ENCODE peak calls at places on chromosomes 4 and X, in seven cellular contexts. One of them, this sample, is unnamed.

GRCh38 chrX:69795702-69796101 is 179.8 kb downstream of the EDA start:
- DNase-seq in tibial nerve: no peak
- DNase-seq in adrenal gland: no peak
- DNase-seq in cardiac muscle cell: no peak
- DNase-seq in breast epithelium: no peak
- DNase-seq in heart left ventricle: no peak
- DNase-seq in foreskin keratinocyte: no peak
- DNase-seq in this sample: no peak

GRCh38 chr4:22514001-22514400 is 1.9 kb downstream of the ADGRA3 start:
- DNase-seq in tibial nerve: no peak
- DNase-seq in adrenal gland: no peak
- DNase-seq in cardiac muscle cell: peak
- DNase-seq in breast epithelium: no peak
- DNase-seq in heart left ventricle: no peak
- DNase-seq in foreskin keratinocyte: peak
- DNase-seq in this sample: no peak

GRCh38 chr4:178963646-178964045 is 1521.4 kb upstream of the AGA start:
- DNase-seq in tibial nerve: no peak
- DNase-seq in adrenal gland: no peak
- DNase-seq in cardiac muscle cell: no peak
- DNase-seq in breast epithelium: no peak
- DNase-seq in heart left ventricle: no peak
- DNase-seq in foreskin keratinocyte: no peak
- DNase-seq in this sample: no peak

GRCh38 chrX:150455220-150455618 is 92.1 kb downstream of the MAMLD1 start:
- DNase-seq in tibial nerve: no peak
- DNase-seq in adrenal gland: no peak
- DNase-seq in cardiac muscle cell: no peak
- DNase-seq in breast epithelium: no peak
- DNase-seq in heart left ventricle: no peak
- DNase-seq in foreskin keratinocyte: no peak
- DNase-seq in this sample: no peak

GRCh38 chr4:181745933-181746627 is 497.1 kb upstream of the TENM3 start:
- DNase-seq in tibial nerve: no peak
- DNase-seq in adrenal gland: no peak
- DNase-seq in cardiac muscle cell: no peak
- DNase-seq in breast epithelium: no peak
- DNase-seq in heart left ventricle: no peak
- DNase-seq in foreskin keratinocyte: no peak
- DNase-seq in this sample: no peak

GRCh38 chr4:168484626-168485025 is 4.3 kb upstream of the DDX60L start:
- DNase-seq in tibial nerve: no peak
- DNase-seq in adrenal gland: no peak
- DNase-seq in cardiac muscle cell: peak
- DNase-seq in breast epithelium: no peak
- DNase-seq in heart left ventricle: no peak
- DNase-seq in foreskin keratinocyte: peak
- DNase-seq in this sample: no peak

GRCh38 chr4:22515888-22516541 is at the start of gene ADGRA3:
- DNase-seq in tibial nerve: peak
- DNase-seq in adrenal gland: peak
- DNase-seq in cardiac muscle cell: peak
- DNase-seq in breast epithelium: peak
- DNase-seq in heart left ventricle: peak
- DNase-seq in foreskin keratinocyte: peak
- DNase-seq in this sample: peak

GRCh38 chr4:185754961-185755360 is 57.0 kb downstream of the SORBS2 start:
- DNase-seq in tibial nerve: no peak
- DNase-seq in adrenal gland: peak
- DNase-seq in cardiac muscle cell: no peak
- DNase-seq in breast epithelium: no peak
- DNase-seq in heart left ventricle: peak
- DNase-seq in foreskin keratinocyte: no peak
- DNase-seq in this sample: no peak

GRCh38 chr4:184019667-184020665 is 114.9 kb downstream of the STOX2 start:
- DNase-seq in tibial nerve: no peak
- DNase-seq in adrenal gland: no peak
- DNase-seq in cardiac muscle cell: no peak
- DNase-seq in breast epithelium: no peak
- DNase-seq in heart left ventricle: peak
- DNase-seq in foreskin keratinocyte: no peak
- DNase-seq in this sample: no peak

GRCh38 chr4:8192748-8193738 is 6.0 kb upstream of the SH3TC1 start:
- DNase-seq in tibial nerve: peak
- DNase-seq in adrenal gland: peak
- DNase-seq in cardiac muscle cell: peak
- DNase-seq in breast epithelium: no peak
- DNase-seq in heart left ventricle: peak
- DNase-seq in foreskin keratinocyte: peak
- DNase-seq in this sample: peak

GRCh38 chr4:163111588-163111987 is 55.1 kb downstream of the NAF1 start:
- DNase-seq in tibial nerve: no peak
- DNase-seq in adrenal gland: no peak
- DNase-seq in cardiac muscle cell: peak
- DNase-seq in breast epithelium: no peak
- DNase-seq in heart left ventricle: no peak
- DNase-seq in foreskin keratinocyte: no peak
- DNase-seq in this sample: no peak

GRCh38 chr4:86117781-86118302 is 242.0 kb downstream of the MAPK10 start:
- DNase-seq in tibial nerve: no peak
- DNase-seq in adrenal gland: peak
- DNase-seq in cardiac muscle cell: peak
- DNase-seq in breast epithelium: no peak
- DNase-seq in heart left ventricle: no peak
- DNase-seq in foreskin keratinocyte: peak
- DNase-seq in this sample: peak

GRCh38 chr4:41538887-41539498 is 1.0 kb downstream of the LIMCH1 start:
- DNase-seq in tibial nerve: no peak
- DNase-seq in adrenal gland: peak
- DNase-seq in cardiac muscle cell: no peak
- DNase-seq in breast epithelium: no peak
- DNase-seq in heart left ventricle: peak
- DNase-seq in foreskin keratinocyte: peak
- DNase-seq in this sample: peak

DNA sequence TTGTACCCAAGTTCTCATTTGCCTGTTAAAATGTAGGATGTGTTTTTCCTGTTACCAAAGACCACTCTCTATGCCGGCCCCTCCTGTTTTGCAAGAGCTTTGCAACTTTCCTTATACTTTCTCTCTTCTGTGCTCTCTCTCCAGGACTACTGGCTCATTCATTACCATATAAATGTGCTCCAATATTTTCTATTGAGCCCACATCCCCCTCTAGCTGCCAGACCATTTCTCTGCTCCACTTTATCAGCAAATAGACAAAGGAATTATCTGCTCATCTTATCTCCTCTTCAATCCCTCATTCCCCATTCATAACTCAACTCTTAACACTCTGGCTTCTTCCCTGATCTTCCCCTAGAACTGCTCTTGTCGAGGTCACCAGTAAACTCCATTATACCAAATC is 33.6 kb downstream of the RPGR start:
- DNase-seq in tibial nerve: no peak
- DNase-seq in adrenal gland: no peak
- DNase-seq in cardiac muscle cell: no peak
- DNase-seq in breast epithelium: no peak
- DNase-seq in heart left ventricle: no peak
- DNase-seq in foreskin keratinocyte: no peak
- DNase-seq in this sample: no peak
- TF ChIP-seq CTCF in tibial nerve: no peak
- TF ChIP-seq CTCF in adrenal gland: no peak
- TF ChIP-seq CTCF in cardiac muscle cell: peak
- TF ChIP-seq CTCF in breast epithelium: no peak
- TF ChIP-seq CTCF in heart left ventricle: no peak
- TF ChIP-seq CTCF in foreskin keratinocyte: peak
- TF ChIP-seq CTCF in this sample: no peak

DNA sequence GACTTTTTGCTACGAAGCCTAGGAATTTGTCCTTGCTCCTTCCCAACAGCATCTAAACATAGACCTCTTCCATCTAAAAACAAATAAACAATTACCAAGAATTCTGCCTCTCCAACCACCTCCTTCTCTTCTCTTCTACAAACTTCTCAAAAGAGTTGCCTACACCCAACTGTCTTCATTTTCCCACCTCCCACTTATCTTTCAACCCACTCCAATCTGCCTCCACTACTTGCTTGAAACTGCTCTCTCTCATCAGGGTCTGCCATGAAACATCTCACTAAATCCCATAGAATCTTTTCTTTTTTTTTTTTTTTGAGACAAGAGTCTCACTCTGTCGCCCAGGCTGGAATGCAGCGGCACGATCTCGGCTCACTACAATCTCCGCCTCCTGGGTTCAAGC is 902 bp upstream of the FGD1 start:
- DNase-seq in tibial nerve: no peak
- DNase-seq in adrenal gland: no peak
- DNase-seq in cardiac muscle cell: no peak
- DNase-seq in breast epithelium: no peak
- DNase-seq in heart left ventricle: no peak
- DNase-seq in foreskin keratinocyte: no peak
- DNase-seq in this sample: no peak
- H3K27ac ChIP-seq in tibial nerve: no peak
- H3K27ac ChIP-seq in adrenal gland: no peak
- H3K27ac ChIP-seq in cardiac muscle cell: no peak
- H3K27ac ChIP-seq in breast epithelium: peak
- H3K27ac ChIP-seq in heart left ventricle: peak
- H3K27ac ChIP-seq in foreskin keratinocyte: no peak
- H3K27ac ChIP-seq in this sample: no peak

DNA sequence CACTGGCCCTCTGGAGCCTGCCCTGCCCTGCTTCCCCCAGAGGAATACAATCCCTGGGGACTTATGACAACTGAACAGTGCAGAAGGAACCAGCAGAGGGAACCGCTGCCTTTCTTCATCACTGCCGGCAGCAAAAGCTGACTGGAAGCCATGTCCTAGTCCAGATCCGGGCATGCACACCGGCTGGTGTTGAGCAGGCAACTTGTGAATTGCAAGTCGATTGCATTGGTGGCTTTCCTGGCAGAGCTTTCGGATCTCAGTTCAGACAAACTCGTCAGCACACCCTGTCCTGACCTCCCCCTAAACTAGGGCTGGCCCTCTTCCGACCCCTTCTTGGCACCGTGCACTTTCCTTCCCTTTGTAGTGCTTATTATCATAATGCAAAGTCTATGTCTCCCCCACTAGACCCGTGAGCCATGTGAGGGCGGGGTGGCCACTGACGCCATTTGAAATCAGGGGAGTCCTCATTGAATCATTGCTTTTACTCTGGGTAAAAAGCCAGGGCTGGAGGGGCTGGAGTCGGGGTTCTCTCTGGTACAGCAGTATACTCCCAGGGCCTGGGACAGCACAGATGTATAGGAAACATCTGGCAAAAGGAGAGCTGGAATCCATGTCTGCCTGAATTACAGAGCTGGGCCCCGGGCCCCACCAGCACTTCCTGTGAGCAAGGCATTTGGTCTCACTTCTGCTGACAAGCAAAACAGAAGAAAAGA is 1.8 kb downstream of the ARHGAP4 start:
- DNase-seq in tibial nerve: no peak
- DNase-seq in adrenal gland: peak
- DNase-seq in cardiac muscle cell: peak
- DNase-seq in breast epithelium: no peak
- DNase-seq in heart left ventricle: peak
- DNase-seq in foreskin keratinocyte: no peak
- DNase-seq in this sample: no peak
- TF ChIP-seq CTCF in tibial nerve: peak
- TF ChIP-seq CTCF in adrenal gland: peak
- TF ChIP-seq CTCF in cardiac muscle cell: no peak
- TF ChIP-seq CTCF in breast epithelium: no peak
- TF ChIP-seq CTCF in heart left ventricle: peak
- TF ChIP-seq CTCF in foreskin keratinocyte: peak
- TF ChIP-seq CTCF in this sample: no peak

GRCh38 chr4:27121830-27122229 is 261.2 kb downstream of the STIM2 start:
- DNase-seq in tibial nerve: no peak
- DNase-seq in adrenal gland: no peak
- DNase-seq in cardiac muscle cell: no peak
- DNase-seq in breast epithelium: no peak
- DNase-seq in heart left ventricle: no peak
- DNase-seq in foreskin keratinocyte: no peak
- DNase-seq in this sample: no peak

GRCh38 chr4:27117453-27117852 is 256.8 kb downstream of the STIM2 start:
- DNase-seq in tibial nerve: no peak
- DNase-seq in adrenal gland: no peak
- DNase-seq in cardiac muscle cell: no peak
- DNase-seq in breast epithelium: peak
- DNase-seq in heart left ventricle: no peak
- DNase-seq in foreskin keratinocyte: no peak
- DNase-seq in this sample: no peak

GRCh38 chr4:27128431-27128830 is 267.8 kb downstream of the STIM2 start:
- DNase-seq in tibial nerve: no peak
- DNase-seq in adrenal gland: no peak
- DNase-seq in cardiac muscle cell: no peak
- DNase-seq in breast epithelium: no peak
- DNase-seq in heart left ventricle: no peak
- DNase-seq in foreskin keratinocyte: no peak
- DNase-seq in this sample: no peak

GRCh38 chr4:27123769-27124124 is 263.1 kb downstream of the STIM2 start:
- DNase-seq in tibial nerve: no peak
- DNase-seq in adrenal gland: no peak
- DNase-seq in cardiac muscle cell: no peak
- DNase-seq in breast epithelium: no peak
- DNase-seq in heart left ventricle: no peak
- DNase-seq in foreskin keratinocyte: no peak
- DNase-seq in this sample: no peak

DNA sequence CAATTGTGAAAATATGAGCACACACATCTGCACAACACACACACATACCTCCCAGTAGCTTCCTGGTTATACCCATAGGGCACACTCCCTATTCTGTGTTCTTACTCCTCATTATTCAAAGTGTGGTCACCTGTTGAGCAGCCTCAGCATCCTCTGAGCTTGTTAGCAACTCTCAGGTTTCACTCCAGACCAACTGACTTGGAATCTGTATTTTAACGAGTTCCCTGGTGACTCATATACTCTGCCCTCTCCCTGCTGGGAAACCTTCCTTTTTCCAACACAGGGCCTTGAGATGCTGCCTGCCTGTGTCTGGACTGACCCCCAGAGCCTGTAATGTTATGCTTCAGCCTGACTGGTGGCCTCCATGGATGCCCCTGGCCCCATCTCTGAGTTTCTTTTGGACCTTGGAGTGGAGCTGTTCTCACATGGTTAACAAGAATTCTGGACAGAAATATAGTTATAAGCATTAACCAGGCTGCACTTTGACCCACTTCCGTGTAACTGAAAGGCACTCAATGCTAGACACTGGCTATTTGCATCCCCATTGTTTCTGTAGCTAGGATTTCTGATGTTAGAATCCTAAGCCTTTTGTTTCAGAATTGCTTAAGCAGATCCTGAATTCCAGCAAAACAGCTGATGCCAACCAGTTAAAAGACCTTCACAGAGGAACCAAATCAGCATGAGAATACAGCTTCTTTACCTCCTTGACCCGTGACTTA is 262.6 kb downstream of the STIM2 start:
- DNase-seq in tibial nerve: no peak
- DNase-seq in adrenal gland: no peak
- DNase-seq in cardiac muscle cell: no peak
- DNase-seq in breast epithelium: no peak
- DNase-seq in heart left ventricle: no peak
- DNase-seq in foreskin keratinocyte: no peak
- DNase-seq in this sample: no peak
- H3K27ac ChIP-seq in tibial nerve: no peak
- H3K27ac ChIP-seq in adrenal gland: no peak
- H3K27ac ChIP-seq in cardiac muscle cell: no peak
- H3K27ac ChIP-seq in breast epithelium: no peak
- H3K27ac ChIP-seq in heart left ventricle: no peak
- H3K27ac ChIP-seq in foreskin keratinocyte: no peak
- H3K27ac ChIP-seq in this sample: no peak